ENCODE peak calls at places on chromosomes 6 and 20, in seven cellular contexts. V is HepG2, E is GM12878, A is NT2/D1, X is SK-N-SH, T is HCT116, P is H1. R is an unnamed sample.

GRCh38 chr6:108735310-108735990 is 112.8 kb upstream of the ARMC2 start:
- DNase-seq in A (no peak), P (no peak), V (no peak), X (no peak), E (no peak), T (peak), R (no peak)

GRCh38 chr6:3009930-3010329 is 10.2 kb downstream of the NQO2 start:
- DNase-seq in A (no peak), P (no peak), X (no peak), V (no peak), T (no peak), E (no peak), R (peak)

GRCh38 chr20:54491443-54491842 is 16.1 kb downstream of the DOK5 start:
- DNase-seq in T (no peak), P (no peak), A (no peak), E (no peak), V (no peak), X (no peak), R (no peak)

GRCh38 chr6:123118811-123119210 is 122.8 kb downstream of the CLVS2 start:
- DNase-seq in V (no peak), P (no peak), X (no peak), E (no peak), T (no peak), A (no peak), R (no peak)

GRCh38 chr6:106316376-106316769 is 9.2 kb downstream of the ATG5 start:
- DNase-seq in E (no peak), A (no peak), T (no peak), P (no peak), X (no peak), V (no peak), R (no peak)

GRCh38 chr6:46555129-46555528 is 63.9 kb upstream of the RCAN2 start:
- DNase-seq in P (no peak), X (no peak), T (no peak), A (no peak), V (no peak), E (no peak), R (no peak)

GRCh38 chr6:99093781-99094180 is 146.0 kb upstream of the FBXL4 start:
- DNase-seq in X (no peak), P (no peak), A (no peak), V (no peak), T (no peak), E (no peak), R (no peak)

GRCh38 chr20:42152570-42152969 is 534.4 kb upstream of the CHD6 start:
- DNase-seq in V (no peak), T (no peak), X (no peak), E (no peak), A (no peak), P (no peak), R (no peak)

GRCh38 chr20:44057698-44058675 is 129.0 kb downstream of the JPH2 start:
- DNase-seq in E (no peak), V (no peak), A (no peak), X (no peak), P (peak), T (no peak), R (no peak)

GRCh38 chr20:60586417-60587105 is 628.3 kb downstream of the CDH26 start:
- DNase-seq in T (no peak), X (peak), V (no peak), E (no peak), A (no peak), P (no peak), R (no peak)

GRCh38 chr6:119891206-119891605 is 541.6 kb upstream of the MAN1A1 start:
- DNase-seq in P (no peak), T (no peak), X (no peak), E (no peak), A (no peak), V (no peak), R (no peak)

GRCh38 chr6:28953039-28953872 is 29.5 kb upstream of the TRIM27 start:
- DNase-seq in X (peak), V (peak), E (peak), A (no peak), P (peak), T (peak), R (peak)

GRCh38 chr6:83853178-83853967 is at the start of gene RIPPLY2:
- DNase-seq in X (peak), E (no peak), T (no peak), V (no peak), P (peak), A (no peak), R (no peak)

GRCh38 chr6:141988954-141989705 is 143.6 kb upstream of the GJE1 start:
- DNase-seq in A (peak), V (peak), P (peak), X (peak), T (peak), E (no peak), R (peak)

GRCh38 chr6:41502607-41503434 is 43.4 kb upstream of the FOXP4 start:
- DNase-seq in X (no peak), V (no peak), T (no peak), E (no peak), A (no peak), P (peak), R (no peak)

GRCh38 chr6:13696226-13696625 is 15.4 kb downstream of the RANBP9 start:
- DNase-seq in X (no peak), A (no peak), T (no peak), V (no peak), E (no peak), P (no peak), R (no peak)

GRCh38 chr6:22526753-22527152 is 42.6 kb upstream of the HDGFL1 start:
- DNase-seq in E (no peak), T (no peak), V (no peak), A (no peak), P (no peak), X (no peak), R (no peak)

GRCh38 chr6:111650049-111650448 is 44.4 kb upstream of the TRAF3IP2 start:
- DNase-seq in A (no peak), T (no peak), V (no peak), P (no peak), E (no peak), X (no peak), R (no peak)

GRCh38 chr6:163309491-163310026 is 105.0 kb upstream of the QKI start:
- DNase-seq in A (no peak), E (no peak), V (no peak), T (no peak), X (no peak), P (no peak), R (no peak)

GRCh38 chr6:3314176-3314575 is 55.4 kb downstream of the PSMG4 start:
- DNase-seq in P (no peak), E (no peak), V (no peak), T (no peak), A (no peak), X (no peak), R (no peak)

GRCh38 chr20:23270427-23270911 is 80.1 kb upstream of the NXT1 start:
- DNase-seq in X (no peak), T (no peak), E (no peak), P (no peak), V (peak), A (no peak), R (no peak)

GRCh38 chr20:31515775-31516107 is 1.5 kb downstream of the HM13 start:
- DNase-seq in P (no peak), A (no peak), X (no peak), E (no peak), T (no peak), V (no peak), R (no peak)

GRCh38 chr20:45456632-45457031 is 12.9 kb upstream of the WFDC2 start:
- DNase-seq in V (peak), P (peak), X (no peak), T (peak), E (no peak), A (no peak), R (peak)
- TF ChIP-seq YY1 in V (no peak), P (no peak), X (no peak), T (no peak), E (no peak), A (no peak), R (no peak)

DNA sequence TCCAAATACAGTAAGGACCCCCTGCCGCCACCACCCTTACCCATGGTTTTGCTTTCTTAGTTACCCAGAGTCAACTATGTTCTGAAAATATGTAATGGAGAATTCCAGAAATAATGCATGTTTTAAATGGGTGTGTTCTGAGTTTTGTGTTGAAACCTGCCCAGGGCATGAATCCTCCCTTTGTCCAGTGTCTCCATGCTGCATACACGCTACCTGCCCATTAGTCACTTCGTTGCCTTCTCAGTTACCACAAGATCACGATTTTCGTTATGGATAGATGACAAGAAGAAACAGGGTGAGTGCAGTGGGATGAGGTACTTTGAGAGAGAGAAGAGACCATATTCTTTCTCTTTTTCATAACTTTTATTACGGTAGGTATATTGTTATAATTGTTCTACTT is 10.6 kb downstream of the FARS2 start:
- DNase-seq in P (no peak), T (no peak), A (no peak), E (no peak), X (no peak), V (no peak), R (no peak)
- TF ChIP-seq YY1 in P (no peak), T (no peak), A (no peak), E (no peak), X (no peak), V (no peak), R (no peak)

DNA sequence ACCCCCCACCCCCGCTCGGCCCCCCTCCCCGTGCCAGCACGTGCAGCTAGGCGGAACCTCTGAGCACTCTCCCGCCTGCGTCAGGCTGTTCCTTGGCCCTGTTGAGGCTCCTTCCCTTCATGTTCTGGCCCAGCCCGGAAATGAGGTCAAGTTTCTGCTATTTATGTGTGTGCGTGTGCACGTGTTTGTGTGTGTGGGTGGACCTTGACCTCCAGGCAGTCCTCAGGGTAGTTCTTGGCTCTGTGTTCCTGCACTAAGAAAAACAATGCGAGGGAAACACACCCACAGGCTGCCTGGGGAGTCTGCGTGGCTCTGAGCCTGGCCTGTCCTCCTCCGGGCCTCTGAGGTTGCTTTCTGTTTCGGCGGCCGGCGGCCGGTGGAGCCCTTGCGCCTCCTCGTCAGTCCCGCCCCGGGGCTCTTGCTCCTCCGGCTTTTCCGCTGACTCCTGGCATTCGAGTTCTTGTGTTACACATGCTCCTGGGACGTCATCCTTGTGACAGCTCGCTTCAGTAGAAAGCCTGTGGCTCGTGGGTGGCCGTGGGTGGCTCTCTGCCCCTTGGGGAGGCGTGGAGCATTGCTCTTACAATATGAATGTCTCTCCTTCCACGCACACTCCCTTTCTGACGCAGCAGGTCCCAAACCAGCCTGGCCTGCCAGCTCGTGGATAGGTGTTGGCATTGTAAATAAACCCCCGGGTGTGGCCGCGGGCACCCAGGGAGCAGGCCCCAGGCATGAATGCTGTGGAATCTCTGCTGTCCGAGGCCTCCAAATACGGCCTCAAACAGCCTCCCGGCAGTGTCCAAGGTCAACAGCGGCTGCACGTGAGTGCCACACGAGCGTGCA is 10.0 kb downstream of the SLCO4A1 start:
- DNase-seq in P (peak), V (peak), X (peak), A (no peak), T (peak), E (peak), R (peak)
- TF ChIP-seq YY1 in P (no peak), V (no peak), X (no peak), A (no peak), T (no peak), E (no peak), R (no peak)

DNA sequence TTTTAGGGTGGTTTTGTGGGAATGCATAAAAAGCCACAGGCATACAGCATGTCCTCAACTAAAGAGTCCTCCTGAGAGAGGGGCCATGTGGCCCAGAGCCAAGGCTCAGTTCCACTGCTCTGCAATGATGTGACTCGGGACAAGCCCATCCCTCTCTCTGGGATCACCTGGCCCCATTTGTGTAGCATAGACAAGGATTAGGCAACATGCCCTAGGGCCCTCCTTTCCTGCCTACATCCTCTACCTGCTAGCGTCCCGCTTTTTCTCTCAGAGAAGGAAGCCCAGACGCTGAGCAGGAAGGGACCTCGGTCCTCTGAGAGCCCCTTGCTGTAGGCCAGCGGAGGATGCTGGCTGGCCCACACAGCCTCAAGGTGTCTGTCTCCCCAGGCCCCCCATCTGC is 8.8 kb downstream of the TGM2 start:
- DNase-seq in T (no peak), A (no peak), V (no peak), X (no peak), P (no peak), E (no peak), R (no peak)
- TF ChIP-seq YY1 in T (no peak), A (no peak), V (no peak), X (no peak), P (no peak), E (no peak), R (no peak)

DNA sequence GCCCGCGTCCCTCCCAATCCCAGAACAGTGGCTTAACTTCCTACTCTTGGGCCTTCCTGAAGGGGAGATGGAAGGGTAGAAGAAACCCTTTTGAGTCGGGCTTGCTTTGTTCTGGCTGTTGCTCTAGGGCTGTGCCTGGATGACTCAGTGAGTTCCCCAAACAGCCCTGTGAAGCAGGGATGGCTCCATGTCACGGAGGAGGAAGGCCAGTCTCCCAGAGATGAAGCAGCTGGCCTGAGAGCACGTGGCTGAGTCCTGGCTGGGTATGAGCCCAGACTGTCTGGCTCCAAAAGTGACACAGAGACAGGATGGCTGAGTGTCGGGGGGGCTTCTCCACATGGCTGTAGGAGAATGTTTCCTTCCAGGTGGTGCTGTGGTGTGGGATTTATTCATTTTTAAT is 4.6 kb downstream of the SYTL3 start:
- DNase-seq in A (no peak), E (no peak), P (no peak), V (peak), T (no peak), X (peak), R (no peak)
- TF ChIP-seq YY1 in A (no peak), E (no peak), P (no peak), V (no peak), T (no peak), X (peak), R (no peak)

GRCh38 chr20:18796282-18796833 is 17.2 kb upstream of the SCP2D1 start:
- DNase-seq in E (no peak), V (no peak), A (no peak), X (no peak), P (no peak), T (no peak), R (no peak)

GRCh38 chr20:18794428-18794787 is 19.2 kb upstream of the SCP2D1 start:
- DNase-seq in V (no peak), A (no peak), T (no peak), P (no peak), E (no peak), X (no peak), R (no peak)

GRCh38 chr20:18793625-18794427 is 19.8 kb upstream of the SCP2D1 start:
- DNase-seq in X (peak), E (peak), V (peak), P (peak), T (peak), A (peak), R (peak)

GRCh38 chr20:18790787-18791186 is 22.8 kb upstream of the SCP2D1 start:
- DNase-seq in V (no peak), E (no peak), T (no peak), X (no peak), P (no peak), A (no peak), R (no peak)

DNA sequence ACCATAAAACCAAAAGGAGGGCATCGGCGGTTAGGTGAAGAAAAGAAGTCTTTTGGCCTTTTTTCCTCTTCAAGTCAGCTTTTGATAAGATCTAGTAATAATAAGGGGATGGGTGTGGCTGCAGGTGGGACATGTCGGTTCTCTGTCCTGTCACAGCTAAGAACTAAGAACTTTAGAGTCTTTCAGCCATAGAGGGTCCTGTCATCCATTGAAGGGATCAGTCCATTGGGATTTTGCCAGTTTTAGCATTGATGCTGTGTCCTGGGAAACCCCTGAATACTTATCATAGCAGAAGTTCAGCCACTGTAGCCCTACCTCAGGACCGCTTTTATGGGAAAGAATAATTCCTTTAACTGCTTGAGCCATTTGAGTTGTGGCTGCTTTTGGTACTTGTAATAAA is 18.2 kb upstream of the SCP2D1 start:
- DNase-seq in E (no peak), A (no peak), V (no peak), P (no peak), X (no peak), T (no peak), R (no peak)
- TF ChIP-seq YY1 in E (no peak), A (no peak), V (no peak), P (no peak), X (no peak), T (no peak), R (no peak)

DNA sequence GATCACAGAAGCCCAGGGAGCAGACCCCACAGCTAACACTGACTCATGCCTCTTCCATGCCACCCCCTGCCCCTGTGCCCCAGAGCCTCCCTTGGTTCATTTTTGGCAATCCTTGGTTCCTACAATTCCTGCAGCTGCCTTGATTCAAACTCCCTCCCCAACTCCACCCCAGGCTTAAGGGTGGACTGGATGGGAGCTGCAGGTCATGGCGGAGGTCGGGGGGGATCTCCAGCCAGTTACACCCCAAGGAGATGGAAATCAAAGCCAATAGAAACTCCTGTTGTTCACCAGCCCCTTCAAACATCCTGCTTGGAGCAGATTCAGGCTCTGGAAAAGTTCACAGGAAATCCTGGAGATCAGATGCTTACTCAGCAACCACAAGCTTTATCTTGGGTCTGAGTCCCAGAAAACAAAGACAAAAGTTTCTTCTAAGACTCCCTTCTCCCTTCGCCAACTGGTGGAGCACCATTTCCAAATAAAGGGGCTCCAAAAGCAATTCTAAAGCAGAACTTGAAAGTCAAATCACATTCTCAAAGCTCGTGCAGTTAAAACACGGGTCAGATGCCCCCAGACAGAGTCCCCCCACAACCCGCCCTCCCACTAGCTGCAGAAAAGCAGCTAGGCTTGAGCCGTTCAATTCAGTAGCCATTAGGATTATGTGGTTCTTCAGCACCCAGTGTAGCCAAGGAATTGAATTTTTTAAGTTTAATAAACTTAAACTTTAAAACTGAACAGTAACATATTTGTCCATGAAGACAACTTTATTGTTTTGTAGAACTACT is 149.5 kb downstream of the ANKRD60 start:
- DNase-seq in T (no peak), P (peak), V (no peak), E (no peak), X (no peak), A (no peak), R (no peak)
- TF ChIP-seq YY1 in T (no peak), P (no peak), V (no peak), E (no peak), X (no peak), A (no peak), R (no peak)

DNA sequence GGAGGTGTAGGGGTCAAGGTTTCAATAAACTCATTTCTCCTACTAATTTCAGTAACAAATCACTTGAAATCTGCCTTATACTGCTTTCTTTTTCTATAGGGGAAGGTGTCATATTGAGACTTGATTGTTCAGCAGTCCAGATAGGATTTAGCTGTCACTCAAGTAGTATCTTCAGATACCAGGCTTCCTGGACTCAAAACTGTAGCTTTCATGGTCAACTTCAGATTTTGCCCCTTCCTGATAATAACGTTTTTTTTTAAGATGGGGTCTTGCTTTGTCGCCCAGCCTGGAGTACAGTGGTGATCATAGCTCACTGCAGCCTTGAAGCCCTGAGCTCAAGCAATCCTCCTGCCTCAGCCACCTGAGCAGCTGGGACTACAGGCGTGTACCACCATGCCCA is 77.8 kb downstream of the JAG1 start:
- DNase-seq in T (no peak), P (no peak), V (no peak), A (no peak), E (no peak), X (no peak), R (no peak)
- TF ChIP-seq YY1 in T (no peak), P (no peak), V (no peak), A (no peak), E (no peak), X (no peak), R (no peak)